ENCODE peak calls at places on chromosomes 2 and 18, in four cellular contexts. K is PC-3, M is tibial artery, U is Peyer's patch. H is an unnamed sample.

GRCh38 chr2:96816836-96817702 is 1.0 kb downstream of the CNNM3 start:
- DNase-seq in K (peak; percentile 22), M (no peak), U (no peak), H (no peak)

GRCh38 chr2:233999182-233999581 is 51.3 kb upstream of the SPP2 start:
- DNase-seq in K (no peak), M (no peak), U (no peak), H (no peak)

GRCh38 chr2:99066602-99067001 is 74.9 kb upstream of the C2orf15 start:
- DNase-seq in K (peak; percentile 49), M (no peak), U (no peak), H (peak; percentile 49)

GRCh38 chr18:10499230-10499629 is 26.6 kb upstream of the NAPG start:
- DNase-seq in K (no peak), M (no peak), U (no peak), H (no peak)

GRCh38 chr2:8679827-8680731 is 1.8 kb upstream of the ID2 start:
- DNase-seq in K (peak; percentile 33), M (peak; percentile 58), U (peak; percentile 86), H (no peak)

GRCh38 chr2:239523944-239524310 is 123.1 kb upstream of the HDAC4 start:
- DNase-seq in K (no peak), M (no peak), U (no peak), H (no peak)

GRCh38 chr2:159083601-159084000 is 115.2 kb downstream of the TANC1 start:
- DNase-seq in K (peak; percentile 93), M (no peak), U (no peak), H (no peak)

GRCh38 chr2:28956415-28956826 is 24.7 kb upstream of the TOGARAM2 start:
- DNase-seq in K (no peak), M (no peak), U (no peak), H (peak; percentile 27)

GRCh38 chr18:58093311-58093790 is 49.3 kb downstream of the NEDD4L start:
- DNase-seq in K (peak; percentile 41), M (no peak), U (no peak), H (no peak)

GRCh38 chr2:36839976-36840617 is 126.2 kb downstream of the STRN start:
- DNase-seq in K (no peak), M (no peak), U (no peak), H (no peak)

DNA sequence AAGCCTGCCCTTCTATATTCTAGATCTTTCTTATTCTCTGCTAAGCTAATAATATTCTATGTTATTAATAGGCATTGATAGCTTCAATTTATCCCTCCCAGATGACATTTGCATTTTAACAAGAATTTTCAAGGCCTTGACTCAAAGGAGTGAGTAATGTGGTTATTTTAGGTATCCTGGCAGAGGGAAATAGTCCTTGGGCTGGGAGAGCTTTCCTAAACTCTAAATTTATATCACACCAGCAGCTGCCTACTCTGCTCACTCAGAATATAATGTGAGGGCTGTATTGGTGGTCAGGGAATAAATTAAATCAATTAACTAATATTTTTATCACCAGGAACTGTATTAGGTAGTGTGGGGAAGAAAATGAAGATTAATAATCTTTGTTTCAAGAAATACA is 74.8 kb upstream of the ADAM23 start:
- DNase-seq in K (no peak), M (no peak), U (no peak), H (no peak)
- H3K4me3 ChIP-seq in K (no peak overlapping the region), M (no peak overlapping the region), U (no peak overlapping the region), H (no peak overlapping the region)

GRCh38 chr2:118667366-118667765 is 180.1 kb downstream of the EN1 start:
- DNase-seq in K (no peak), M (no peak), U (no peak), H (no peak)
- H3K4me3 ChIP-seq in K (no peak overlapping the region), M (no peak overlapping the region), U (no peak overlapping the region), H (no peak overlapping the region)

GRCh38 chr2:19895535-19895934 is 6.2 kb downstream of the TTC32 start:
- DNase-seq in K (no peak), M (no peak), U (no peak), H (no peak)
- H3K4me3 ChIP-seq in K (no peak overlapping the region), M (no peak overlapping the region), U (no peak overlapping the region), H (no peak overlapping the region)

DNA sequence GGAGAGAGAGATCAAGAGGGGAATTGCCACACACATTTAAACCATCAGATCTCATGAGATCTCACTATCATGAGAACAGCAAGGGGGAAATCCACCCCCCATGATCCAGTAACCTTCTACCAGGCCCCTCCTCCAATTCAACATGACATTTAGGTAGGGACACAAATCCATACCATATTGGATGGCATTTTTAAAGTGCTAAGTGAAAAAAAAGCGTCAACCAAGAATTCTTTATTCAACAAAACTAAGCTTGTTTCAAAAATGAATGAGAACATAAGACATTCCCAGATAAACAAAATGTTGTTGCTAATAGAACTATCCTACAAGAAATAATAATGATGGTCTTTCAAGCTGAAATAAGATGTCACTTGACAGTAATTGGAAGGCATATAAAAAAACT is 626.2 kb upstream of the LRRTM1 start:
- DNase-seq in K (no peak), M (no peak), U (no peak), H (no peak)
- H3K4me3 ChIP-seq in K (no peak overlapping the region), M (no peak overlapping the region), U (no peak overlapping the region), H (no peak overlapping the region)

GRCh38 chr2:16125614-16126125 is 185.3 kb downstream of the MYCN start:
- DNase-seq in K (no peak), M (no peak), U (peak; percentile 71), H (no peak)

GRCh38 chr2:16123881-16124780 is 183.8 kb downstream of the MYCN start:
- DNase-seq in K (no peak), M (no peak), U (no peak), H (no peak)

GRCh38 chr2:16126141-16126968 is 186.0 kb downstream of the MYCN start:
- DNase-seq in K (peak; percentile 8), M (no peak), U (no peak), H (no peak)

GRCh38 chr2:16123421-16123820 is 183.1 kb downstream of the MYCN start:
- DNase-seq in K (no peak), M (no peak), U (no peak), H (no peak)

GRCh38 chr2:16124881-16125613 is 184.7 kb downstream of the MYCN start:
- DNase-seq in K (no peak), M (no peak), U (no peak), H (no peak)
- H3K4me3 ChIP-seq in K (no peak overlapping the region), M (no peak overlapping the region), U (no peak overlapping the region), H (no peak overlapping the region)

GRCh38 chr2:74552914-74553811 is 579 bp downstream of the LOXL3 start:
- DNase-seq in K (no peak), M (no peak), U (no peak), H (no peak)
- H3K4me3 ChIP-seq in K (no peak overlapping the region), M (peak overlapping the region; percentile 66), U (peak overlapping the region; percentile 81), H (no peak overlapping the region)

DNA sequence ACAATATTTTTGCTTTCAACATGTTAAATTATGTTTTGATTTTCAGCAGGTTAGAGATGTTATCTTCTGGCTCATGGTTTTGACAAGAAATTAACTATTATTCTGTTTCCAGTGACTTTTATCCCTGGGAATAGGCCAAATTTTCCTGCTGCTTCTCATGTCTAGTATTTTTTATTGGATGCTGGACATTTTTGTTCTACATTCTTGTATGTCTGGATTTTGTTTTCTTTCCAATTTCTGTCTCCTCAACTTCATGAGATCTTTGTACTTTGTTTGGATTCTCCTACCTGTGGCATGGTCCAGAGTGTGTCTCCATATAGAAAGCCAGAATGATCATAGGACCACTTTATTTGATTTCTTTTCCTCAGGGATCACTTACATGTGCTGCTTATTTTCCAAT is 33.1 kb upstream of the MYO1B start:
- DNase-seq in K (no peak), M (no peak), U (no peak), H (no peak)
- H3K4me3 ChIP-seq in K (no peak overlapping the region), M (no peak overlapping the region), U (no peak overlapping the region), H (no peak overlapping the region)

GRCh38 chr2:43302311-43303051 is 76.1 kb upstream of the ZFP36L2 start:
- DNase-seq in K (no peak), M (no peak), U (no peak), H (no peak)

GRCh38 chr2:43298496-43298895 is 72.1 kb upstream of the ZFP36L2 start:
- DNase-seq in K (no peak), M (no peak), U (no peak), H (no peak)

GRCh38 chr2:43300222-43300621 is 73.8 kb upstream of the ZFP36L2 start:
- DNase-seq in K (no peak), M (no peak), U (no peak), H (no peak)

GRCh38 chr2:43303120-43303519 is 76.7 kb upstream of the ZFP36L2 start:
- DNase-seq in K (no peak), M (no peak), U (no peak), H (no peak)

DNA sequence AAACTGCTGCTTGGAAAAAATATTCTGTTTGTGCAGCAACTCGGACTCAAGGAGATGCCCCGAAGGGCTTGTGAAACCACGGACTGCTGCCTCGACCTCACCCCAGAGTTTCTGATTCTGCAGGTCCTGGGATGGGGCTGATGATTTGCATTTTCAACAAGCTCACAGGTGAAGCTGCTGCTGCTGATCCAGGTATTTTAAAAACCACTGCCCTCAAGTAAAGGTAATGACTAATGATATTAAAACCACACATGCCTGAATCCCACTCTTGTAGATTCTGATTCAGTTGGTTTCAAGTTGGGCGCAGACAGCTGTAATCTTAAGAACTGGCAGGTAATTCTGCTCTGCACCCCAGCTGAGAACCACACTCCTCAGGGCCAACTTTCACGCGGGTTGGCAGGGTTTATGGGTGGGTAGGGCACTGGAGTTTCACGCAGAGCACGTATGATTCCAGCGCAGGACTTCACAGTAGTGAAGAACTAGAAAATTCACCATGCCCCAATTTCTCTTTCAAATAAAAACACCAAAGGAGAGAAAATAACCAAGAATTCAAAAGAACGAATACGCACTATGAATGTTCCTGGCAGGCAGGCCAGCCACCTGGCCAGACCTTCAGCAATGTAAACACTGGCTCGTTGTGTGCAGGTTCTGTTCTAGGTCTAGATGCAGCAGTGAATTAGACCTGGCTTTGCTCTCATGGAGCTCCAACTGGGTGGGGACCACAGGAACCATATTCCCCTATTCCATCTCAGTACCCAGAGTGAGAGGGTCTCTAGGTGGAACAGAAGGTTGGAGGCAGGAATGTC is 74.6 kb upstream of the ZFP36L2 start:
- DNase-seq in K (peak; percentile 73), M (no peak), U (no peak), H (no peak)
- H3K4me3 ChIP-seq in K (no peak overlapping the region), M (no peak overlapping the region), U (no peak overlapping the region), H (no peak overlapping the region)

H was measured in CD4-positive, alpha-beta memory T cell.